ENCODE peak calls at places on chromosome 16, in nine cellular contexts. S, G, E, R, O, F, M, T and Y are unnamed samples.
A peak's percentile ranks its signal among the peaks of the same experiment; 100 is the strongest.

GRCh38 chr16:58032710-58033293 is 7.2 kb downstream of the MMP15 start:
- DNase-seq in M (no peak), F (no peak), R (no peak), G (no peak), O (no peak), E (peak; percentile 79), S (peak; percentile 81), T (no peak), Y (peak; percentile 48)

GRCh38 chr16:11563493-11564040 is 23.2 kb downstream of the LITAF start:
- DNase-seq in G (no peak), T (no peak), R (no peak), S (no peak), F (no peak), O (no peak), M (no peak), E (no peak), Y (no peak)

GRCh38 chr16:4226251-4227039 is 15.4 kb downstream of the SRL start:
- DNase-seq in F (no peak), E (no peak), G (no peak), R (no peak), M (no peak), S (no peak), O (no peak), T (no peak), Y (no peak)

GRCh38 chr16:84643180-84643583 is 5.1 kb upstream of the KLHL36 start:
- DNase-seq in S (peak; percentile 50), F (peak; percentile 94), O (peak; percentile 95), R (peak; percentile 94), M (peak; percentile 41), E (peak; percentile 67), G (peak; percentile 50), T (no peak), Y (peak; percentile 66)

GRCh38 chr16:68445458-68445857 is 2.9 kb downstream of the SMPD3 start:
- DNase-seq in O (no peak), R (peak; percentile 58), G (peak; percentile 81), T (no peak), S (peak; percentile 40), F (peak; percentile 85), E (no peak), M (peak; percentile 84), Y (no peak)

GRCh38 chr16:67516296-67517177 is 12.1 kb upstream of the RIPOR1 start:
- DNase-seq in R (peak; percentile 64), E (no peak), M (no peak), F (no peak), O (peak; percentile 58), T (no peak), G (no peak), S (no peak), Y (peak; percentile 39)

GRCh38 chr16:23342083-23342640 is 40.1 kb downstream of the SCNN1B start:
- DNase-seq in E (no peak), O (no peak), R (no peak), M (no peak), T (no peak), G (peak; percentile 66), F (no peak), S (no peak), Y (no peak)

GRCh38 chr16:49986351-49987124 is 38.5 kb upstream of the CNEP1R1 start:
- DNase-seq in T (no peak), E (no peak), M (no peak), F (peak; percentile 26), O (peak; percentile 25), G (no peak), R (peak; percentile 65), S (no peak), Y (no peak)